ENCODE peak calls at places on chromosome 1, in five cellular contexts. C is GM23338, R is neuronal stem cell, G is tibial nerve, L is tibial artery. K is an unnamed sample.
A peak's percentile ranks its signal among the peaks of the same experiment; 100 is the strongest.

GRCh38 chr1:97911266-97912215 is 9.3 kb downstream of the DPYD start:
- DNase-seq in C (no peak), L (no peak), R (no peak), G (no peak), K (no peak)

GRCh38 chr1:107138767-107139445 is 1.9 kb upstream of the NTNG1 start:
- DNase-seq in C (peak; percentile 11), G (no peak), L (no peak), R (no peak), K (no peak)

GRCh38 chr1:935751-936231 is 12.1 kb downstream of the SAMD11 start:
- DNase-seq in C (peak; percentile 44), R (no peak), L (no peak), G (no peak), K (no peak)

GRCh38 chr1:1916882-1917281 is 1.8 kb downstream of the CALML6 start:
- DNase-seq in R (no peak), C (no peak), G (no peak), L (no peak), K (no peak)

GRCh38 chr1:19374926-19375325 is 62.8 kb downstream of the SLC66A1 start:
- DNase-seq in R (no peak), G (no peak), L (no peak), C (no peak), K (no peak)

GRCh38 chr1:36367798-36368197 is 17.9 kb downstream of the STK40 start:
- DNase-seq in L (no peak), R (no peak), C (no peak), G (no peak), K (no peak)

GRCh38 chr1:16324456-16324890 is 27.8 kb downstream of the FBXO42 start:
- DNase-seq in R (no peak), L (peak; percentile 28), C (no peak), G (no peak), K (no peak)

GRCh38 chr1:63863137-63863536 is 89.3 kb downstream of the ROR1 start:
- DNase-seq in C (no peak), R (no peak), G (no peak), L (no peak), K (no peak)

GRCh38 chr1:211036701-211037494 is 97.0 kb downstream of the KCNH1 start:
- DNase-seq in C (no peak), G (no peak), R (no peak), L (no peak), K (no peak)

GRCh38 chr1:212477680-212478466 is 45.2 kb downstream of the NENF start:
- DNase-seq in R (no peak), L (no peak), G (no peak), C (no peak), K (no peak)

GRCh38 chr1:203306089-203306969 is 1.0 kb downstream of the BTG2 start:
- DNase-seq in C (no peak), G (peak; percentile 89), L (peak; percentile 96), R (no peak), K (no peak)

GRCh38 chr1:203309115-203309429 is 3.8 kb downstream of the BTG2 start:
- DNase-seq in G (no peak), L (peak; percentile 10), R (no peak), C (no peak), K (no peak)

GRCh38 chr1:203306970-203307541 is 1.7 kb downstream of the BTG2 start:
- DNase-seq in C (no peak), R (no peak), L (peak; percentile 44), G (no peak), K (no peak)

GRCh38 chr1:203307690-203308126 is 2.4 kb downstream of the BTG2 start:
- DNase-seq in R (no peak), C (peak; percentile 77), L (no peak), G (no peak), K (no peak)

DNA sequence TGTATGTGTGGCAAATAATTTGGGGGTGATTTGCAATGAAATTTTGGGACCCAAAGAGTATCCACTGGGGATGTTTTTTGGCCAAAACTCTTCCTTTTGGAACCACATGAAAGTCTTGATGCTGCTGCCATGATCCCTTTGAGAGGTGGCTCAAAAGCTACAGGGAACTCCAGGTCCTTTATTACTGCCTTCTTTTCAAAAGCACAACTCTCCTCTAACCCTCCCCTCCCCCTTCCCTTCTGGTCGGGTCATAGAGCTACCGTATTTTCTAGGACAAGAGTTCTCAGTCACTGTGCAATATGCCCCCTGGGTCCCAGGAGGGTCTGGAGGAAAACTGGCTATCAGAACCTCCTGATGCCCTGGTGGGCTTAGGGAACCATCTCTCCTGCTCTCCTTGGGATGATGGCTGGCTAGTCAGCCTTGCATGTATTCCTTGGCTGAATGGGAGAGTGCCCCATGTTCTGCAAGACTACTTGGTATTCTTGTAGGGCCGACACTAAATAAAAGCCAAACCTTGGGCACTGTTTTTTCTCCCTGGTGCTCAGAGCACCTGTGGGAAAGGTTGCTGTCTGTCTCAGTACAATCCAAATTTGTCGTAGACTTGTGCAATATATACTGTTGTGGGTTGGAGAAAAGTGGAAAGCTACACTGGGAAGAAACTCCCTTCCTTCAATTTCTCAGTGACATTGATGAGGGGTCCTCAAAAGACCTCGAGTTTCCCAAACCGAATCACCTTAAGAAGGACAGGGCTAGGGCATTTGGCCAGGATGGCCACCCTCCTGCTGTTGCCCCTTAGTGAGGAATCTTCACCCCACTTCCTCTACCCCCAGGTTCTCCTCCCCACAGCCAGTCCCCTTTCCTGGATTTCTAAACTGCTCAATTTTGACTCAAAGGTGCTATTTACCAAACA is 3.1 kb downstream of the BTG2 start:
- DNase-seq in L (peak; percentile 20), G (no peak), C (peak; percentile 58), R (no peak), K (no peak)
- H3K27ac ChIP-seq in L (peak overlapping the region; percentile 100), G (peak overlapping the region; percentile 100), C (no peak overlapping the region), R (no peak overlapping the region), K (peak overlapping the region; percentile 99)

GRCh38 chr1:205309741-205310140 is 11.8 kb downstream of the NUAK2 start:
- DNase-seq in G (no peak), C (no peak), L (no peak), R (no peak), K (no peak)
- H3K36me3 ChIP-seq in G (peaks cover 66% of the 10 kb centered on the region), C (peaks cover 37% of the 10 kb centered on the region), L (no peaks in the 10 kb centered on the region), R (peaks cover 70% of the 10 kb centered on the region), K (peaks cover 73% of the 10 kb centered on the region)

GRCh38 chr1:79441243-79441642 is 434.7 kb upstream of the ADGRL4 start:
- DNase-seq in G (no peak), L (no peak), C (no peak), R (no peak), K (no peak)
- H3K27ac ChIP-seq in G (no peak overlapping the region), L (no peak overlapping the region), C (no peak overlapping the region), R (no peak overlapping the region), K (no peak overlapping the region)

GRCh38 chr1:39544327-39544726 is 32.3 kb downstream of the PABPC4 start:
- DNase-seq in G (no peak), R (no peak), C (no peak), L (no peak), K (no peak)
- H3K36me3 ChIP-seq in G (peaks cover 77% of the 10 kb centered on the region), R (peaks cover 17% of the 10 kb centered on the region), C (no peaks in the 10 kb centered on the region), L (peaks cover 49% of the 10 kb centered on the region), K (peaks cover 22% of the 10 kb centered on the region)

DNA sequence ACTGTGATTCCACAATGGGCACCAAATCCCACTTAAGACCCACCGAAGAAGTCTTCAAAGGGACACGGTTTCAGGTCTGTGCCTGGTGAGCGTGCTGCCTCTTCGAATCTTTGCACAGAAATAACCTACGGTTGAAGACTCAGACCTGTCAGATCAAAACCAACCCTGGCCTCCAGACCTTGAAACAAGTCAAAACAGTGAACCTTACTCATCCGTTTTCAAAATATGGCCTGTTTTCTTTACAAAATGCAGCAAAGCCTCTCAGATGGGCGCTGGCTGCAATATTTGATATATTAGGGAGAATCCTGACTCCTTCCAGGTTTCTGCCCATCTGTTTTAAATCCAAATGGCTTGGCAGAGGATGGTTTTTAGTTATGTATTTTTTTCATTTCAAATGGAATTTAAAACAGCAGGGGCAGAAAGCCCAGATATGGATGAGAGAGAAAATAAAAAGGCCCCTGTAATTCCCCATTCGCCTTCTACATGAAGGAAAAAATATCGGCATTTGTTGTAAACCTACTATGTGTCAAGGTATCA is 14.0 kb downstream of the JUN start:
- DNase-seq in G (no peak), C (no peak), L (no peak), R (no peak), K (no peak)
- H3K27ac ChIP-seq in G (no peak overlapping the region), C (no peak overlapping the region), L (no peak overlapping the region), R (no peak overlapping the region), K (no peak overlapping the region)

K was measured in effector memory CD4-positive, alpha-beta T cell.